ENCODE peak calls at places on chromosomes 3 and 15, in six cellular contexts. One of them, this sample, is unnamed.

GRCh38 chr3:9099711-9100110 is 136.4 kb upstream of the RAD18 start:
- DNase-seq in NCI-H345: no peak
- DNase-seq in NAMALWA: no peak
- DNase-seq in heart right ventricle: no peak
- DNase-seq in H54: no peak
- DNase-seq in ovary: no peak
- DNase-seq in this sample: no peak

GRCh38 chr3:187748050-187748481 is 2.8 kb upstream of the BCL6 start:
- DNase-seq in ovary: peak; percentile 96
- DNase-seq in NAMALWA: peak; percentile 99
- DNase-seq in heart right ventricle: peak; percentile 92
- DNase-seq in NCI-H345: peak; percentile 90
- DNase-seq in H54: peak; percentile 58
- DNase-seq in this sample: peak; percentile 26

GRCh38 chr3:142595141-142595540 is 1.1 kb upstream of the PLS1 start:
- DNase-seq in NAMALWA: no peak
- DNase-seq in ovary: no peak
- DNase-seq in NCI-H345: no peak
- DNase-seq in heart right ventricle: no peak
- DNase-seq in H54: no peak
- DNase-seq in this sample: no peak

GRCh38 chr3:9732080-9732752 is 681 bp downstream of the BRPF1 start:
- DNase-seq in H54: no peak
- DNase-seq in NCI-H345: no peak
- DNase-seq in NAMALWA: peak; percentile 49
- DNase-seq in ovary: no peak
- DNase-seq in heart right ventricle: no peak
- DNase-seq in this sample: no peak

GRCh38 chr3:48662753-48663488 is at the start of gene CELSR3:
- DNase-seq in ovary: peak; percentile 57
- DNase-seq in heart right ventricle: peak; percentile 71
- DNase-seq in NAMALWA: no peak
- DNase-seq in H54: peak; percentile 91
- DNase-seq in NCI-H345: peak; percentile 87
- DNase-seq in this sample: peak; percentile 76

GRCh38 chr15:74584779-74585178 is 30.9 kb upstream of the CLK3 start:
- DNase-seq in H54: no peak
- DNase-seq in heart right ventricle: no peak
- DNase-seq in NAMALWA: no peak
- DNase-seq in ovary: no peak
- DNase-seq in NCI-H345: no peak
- DNase-seq in this sample: no peak

GRCh38 chr15:65688462-65688861 is 66.7 kb downstream of the SLC24A1 start:
- DNase-seq in NAMALWA: no peak
- DNase-seq in NCI-H345: no peak
- DNase-seq in heart right ventricle: no peak
- DNase-seq in ovary: no peak
- DNase-seq in H54: no peak
- DNase-seq in this sample: no peak

GRCh38 chr3:64616953-64617352 is 70.8 kb downstream of the ADAMTS9 start:
- DNase-seq in NCI-H345: no peak
- DNase-seq in H54: no peak
- DNase-seq in ovary: no peak
- DNase-seq in NAMALWA: no peak
- DNase-seq in heart right ventricle: peak; percentile 57
- DNase-seq in this sample: no peak

GRCh38 chr3:154428369-154429206 is 1.4 kb downstream of the GPR149 start:
- DNase-seq in heart right ventricle: no peak
- DNase-seq in H54: no peak
- DNase-seq in NAMALWA: no peak
- DNase-seq in ovary: no peak
- DNase-seq in NCI-H345: peak; percentile 3
- DNase-seq in this sample: no peak

GRCh38 chr15:83380026-83380425 is 67.1 kb upstream of the SH3GL3 start:
- DNase-seq in NAMALWA: no peak
- DNase-seq in ovary: no peak
- DNase-seq in heart right ventricle: no peak
- DNase-seq in H54: peak; percentile 36
- DNase-seq in NCI-H345: no peak
- DNase-seq in this sample: no peak

GRCh38 chr3:16130066-16130465 is 44.4 kb upstream of the GALNT15 start:
- DNase-seq in NAMALWA: no peak
- DNase-seq in NCI-H345: no peak
- DNase-seq in H54: no peak
- DNase-seq in ovary: no peak
- DNase-seq in heart right ventricle: no peak
- DNase-seq in this sample: no peak

GRCh38 chr15:73330206-73331051 is 38.3 kb downstream of the HCN4 start:
- DNase-seq in NCI-H345: no peak
- DNase-seq in heart right ventricle: no peak
- DNase-seq in ovary: no peak
- DNase-seq in NAMALWA: no peak
- DNase-seq in H54: no peak
- DNase-seq in this sample: no peak

GRCh38 chr3:99783009-99783573 is 34.6 kb upstream of the CMSS1 start:
- DNase-seq in heart right ventricle: no peak
- DNase-seq in NCI-H345: no peak
- DNase-seq in H54: peak; percentile 15
- DNase-seq in ovary: no peak
- DNase-seq in NAMALWA: no peak
- DNase-seq in this sample: no peak

GRCh38 chr15:42140383-42141070 is 15.9 kb downstream of the PLA2G4F start:
- DNase-seq in ovary: no peak
- DNase-seq in heart right ventricle: no peak
- DNase-seq in NAMALWA: no peak
- DNase-seq in NCI-H345: no peak
- DNase-seq in H54: no peak
- DNase-seq in this sample: no peak

GRCh38 chr3:133937756-133938601 is 42.3 kb upstream of the RAB6B start:
- DNase-seq in H54: no peak
- DNase-seq in ovary: peak; percentile 32
- DNase-seq in heart right ventricle: no peak
- DNase-seq in NCI-H345: no peak
- DNase-seq in NAMALWA: no peak
- DNase-seq in this sample: no peak

GRCh38 chr15:97902140-97902780 is 58.2 kb upstream of the ARRDC4 start:
- DNase-seq in heart right ventricle: no peak
- DNase-seq in NCI-H345: no peak
- DNase-seq in ovary: no peak
- DNase-seq in H54: no peak
- DNase-seq in NAMALWA: no peak
- DNase-seq in this sample: no peak

This sample was measured in NCI-H2171.